ENCODE peak calls at places on chromosome 4, in six cellular contexts. K is upper lobe of left lung, Q is adrenal gland, R is heart left ventricle, M is GM12892, N is gastrocnemius medialis. P is an unnamed sample.
A peak's percentile ranks its signal among the peaks of the same experiment; 100 is the strongest.

GRCh38 chr4:164438321-164438720 is 315.6 kb upstream of the SMIM31 start:
- DNase-seq in N (no peak), M (no peak), K (no peak), R (no peak), Q (no peak), P (no peak)

GRCh38 chr4:79334783-79335182 is 8.9 kb upstream of the NAA11 start:
- DNase-seq in K (no peak), N (no peak), Q (no peak), M (no peak), R (no peak), P (no peak)

GRCh38 chr4:113636877-113637276 is 124.7 kb downstream of the CAMK2D start:
- DNase-seq in Q (no peak), K (no peak), R (no peak), M (no peak), N (no peak), P (no peak)

GRCh38 chr4:5785806-5786680 is 75.0 kb downstream of the EVC start:
- DNase-seq in Q (no peak), R (no peak), N (no peak), K (no peak), M (no peak), P (no peak)

GRCh38 chr4:15754323-15754722 is 23.8 kb upstream of the CD38 start:
- DNase-seq in M (no peak), R (peak; percentile 11), K (no peak), Q (no peak), N (no peak), P (no peak)

GRCh38 chr4:147933316-147933715 is 201.4 kb downstream of the ARHGAP10 start:
- DNase-seq in M (no peak), Q (no peak), K (no peak), N (peak; percentile 56), R (no peak), P (no peak)

GRCh38 chr4:79249879-79250503 is 75.9 kb downstream of the NAA11 start:
- DNase-seq in M (no peak), N (no peak), K (no peak), R (no peak), Q (no peak), P (no peak)

GRCh38 chr4:24973471-24974251 is 57.1 kb downstream of the LGI2 start:
- DNase-seq in Q (peak; percentile 25), K (peak; percentile 90), R (peak; percentile 53), N (no peak), M (no peak), P (no peak)

GRCh38 chr4:165592386-165592785 is 213.6 kb downstream of the CPE start:
- DNase-seq in K (no peak), M (no peak), Q (no peak), R (no peak), N (no peak), P (no peak)

GRCh38 chr4:71807469-71807868 is 23.6 kb upstream of the GC start:
- DNase-seq in Q (no peak), R (no peak), K (no peak), M (no peak), N (no peak), P (peak; percentile 25)

GRCh38 chr4:81688085-81688484 is 216.4 kb upstream of the RASGEF1B start:
- DNase-seq in M (no peak), Q (no peak), N (no peak), R (no peak), K (no peak), P (no peak)

GRCh38 chr4:8391972-8392371 is 48.6 kb downstream of the ACOX3 start:
- DNase-seq in R (peak; percentile 69), K (peak; percentile 30), Q (no peak), M (peak; percentile 49), N (peak; percentile 80), P (no peak)

GRCh38 chr4:139440971-139441370 is 12.9 kb upstream of the RAB33B start:
- DNase-seq in M (no peak), R (no peak), Q (no peak), N (no peak), K (no peak), P (no peak)

GRCh38 chr4:25830545-25830944 is 32.2 kb downstream of the SEL1L3 start:
- DNase-seq in R (no peak), N (no peak), K (peak; percentile 77), M (no peak), Q (no peak), P (no peak)

GRCh38 chr4:147773261-147774184 is 41.6 kb downstream of the ARHGAP10 start:
- DNase-seq in K (no peak), Q (no peak), R (no peak), M (no peak), N (no peak), P (no peak)

GRCh38 chr4:106338671-106339070 is 22.3 kb downstream of the AIMP1 start:
- DNase-seq in Q (no peak), M (no peak), K (no peak), R (no peak), N (no peak), P (no peak)

GRCh38 chr4:128707864-128708263 is 101.6 kb upstream of the JADE1 start:
- DNase-seq in Q (no peak), K (no peak), M (no peak), N (no peak), R (no peak), P (no peak)

GRCh38 chr4:185396724-185397402 is at the start of gene ANKRD37:
- DNase-seq in N (peak; percentile 14), Q (peak; percentile 64), M (no peak), K (peak; percentile 67), R (peak; percentile 32), P (peak; percentile 48)

GRCh38 chr4:185398618-185399017 is 2.0 kb downstream of the ANKRD37 start:
- DNase-seq in N (no peak), K (no peak), R (no peak), Q (no peak), M (no peak), P (no peak)

GRCh38 chr4:185395255-185395955 is at the start of gene LRP2BP:
- DNase-seq in N (no peak), R (no peak), Q (no peak), M (no peak), K (no peak), P (peak; percentile 41)

GRCh38 chr4:185394568-185395254 is 1.0 kb downstream of the LRP2BP start:
- DNase-seq in N (no peak), R (no peak), Q (no peak), K (no peak), M (no peak), P (no peak)

DNA sequence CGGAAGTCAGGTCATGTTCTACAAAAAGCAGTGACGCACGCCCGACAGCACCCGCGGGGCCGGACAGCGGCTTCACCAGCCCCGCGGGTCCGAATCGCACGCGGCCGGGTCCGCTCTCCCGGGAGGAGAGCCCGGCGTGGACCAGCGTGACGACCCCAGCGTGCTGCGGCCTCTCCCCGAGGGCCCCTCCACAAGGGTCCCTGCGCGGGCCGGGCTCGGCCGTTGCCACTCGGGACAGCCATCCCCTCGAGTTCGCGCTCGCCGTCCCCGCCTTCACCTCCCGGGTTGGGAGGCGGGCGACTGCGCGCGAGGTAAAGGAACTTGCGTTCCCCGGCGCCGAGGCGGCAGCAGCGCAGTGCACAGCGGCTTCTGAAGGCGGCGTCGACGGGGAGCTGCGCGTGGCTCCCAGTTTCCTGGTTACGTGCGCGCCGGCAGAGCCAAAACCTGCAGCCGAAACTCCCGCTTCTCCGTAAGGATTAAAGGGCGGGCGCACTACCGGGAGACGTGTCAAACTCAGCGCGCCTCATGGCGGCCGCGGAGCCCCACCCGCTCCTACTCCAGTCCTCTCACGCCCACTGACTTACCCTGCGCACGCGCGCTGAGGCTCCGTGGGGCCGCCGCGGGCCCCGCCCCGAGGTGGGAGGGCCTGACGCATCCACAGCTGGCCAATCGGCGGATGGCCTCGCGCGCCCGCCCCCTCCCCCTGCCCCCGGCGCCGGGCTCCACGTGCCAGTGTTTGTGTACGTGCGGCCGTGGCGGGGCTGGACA is 416 bp upstream of the LRP2BP start:
- DNase-seq in N (peak; percentile 95), M (peak; percentile 93), R (peak; percentile 96), Q (peak; percentile 99), K (peak; percentile 96), P (peak; percentile 97)
- TF ChIP-seq POLR2A in N (peak; percentile 88), M (peak; percentile 76), R (no peak), Q (peak; percentile 75), K (no peak), P (peak; percentile 86)

DNA sequence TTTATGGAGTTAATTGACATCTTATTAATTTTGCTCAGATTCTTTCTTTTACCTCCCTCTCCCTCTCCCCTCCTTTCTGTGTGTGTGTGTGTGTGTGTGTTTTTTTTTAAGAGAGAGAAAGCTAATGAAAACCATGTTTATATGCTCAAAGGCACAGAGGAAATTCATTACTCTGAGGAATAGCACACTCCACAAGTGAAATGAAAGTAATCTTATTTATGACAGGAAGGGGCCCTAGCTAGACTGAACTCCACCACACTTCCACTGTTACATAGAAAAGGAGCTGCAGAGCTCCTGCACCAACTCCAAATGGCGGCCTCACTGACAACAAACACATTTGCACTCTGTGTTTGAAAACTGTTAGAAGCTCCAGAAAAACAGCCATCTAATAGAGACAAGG is 150.6 kb downstream of the RASL11B start:
- DNase-seq in R (no peak), M (no peak), Q (no peak), K (no peak), N (no peak), P (no peak)
- TF ChIP-seq POLR2A in R (no peak), M (no peak), Q (no peak), K (no peak), N (no peak), P (no peak)

GRCh38 chr4:52983563-52984303 is 121.6 kb downstream of the RASL11B start:
- DNase-seq in K (no peak), R (no peak), N (no peak), M (no peak), Q (no peak), P (peak; percentile 53)

GRCh38 chr4:52979020-52979419 is 116.9 kb downstream of the RASL11B start:
- DNase-seq in K (no peak), N (no peak), R (no peak), M (no peak), Q (no peak), P (no peak)

GRCh38 chr4:52979821-52980590 is 117.9 kb downstream of the RASL11B start:
- DNase-seq in N (no peak), Q (no peak), M (no peak), R (no peak), K (no peak), P (no peak)

GRCh38 chr4:52984469-52984868 is 122.4 kb downstream of the RASL11B start:
- DNase-seq in Q (no peak), N (no peak), M (no peak), R (no peak), K (no peak), P (no peak)

DNA sequence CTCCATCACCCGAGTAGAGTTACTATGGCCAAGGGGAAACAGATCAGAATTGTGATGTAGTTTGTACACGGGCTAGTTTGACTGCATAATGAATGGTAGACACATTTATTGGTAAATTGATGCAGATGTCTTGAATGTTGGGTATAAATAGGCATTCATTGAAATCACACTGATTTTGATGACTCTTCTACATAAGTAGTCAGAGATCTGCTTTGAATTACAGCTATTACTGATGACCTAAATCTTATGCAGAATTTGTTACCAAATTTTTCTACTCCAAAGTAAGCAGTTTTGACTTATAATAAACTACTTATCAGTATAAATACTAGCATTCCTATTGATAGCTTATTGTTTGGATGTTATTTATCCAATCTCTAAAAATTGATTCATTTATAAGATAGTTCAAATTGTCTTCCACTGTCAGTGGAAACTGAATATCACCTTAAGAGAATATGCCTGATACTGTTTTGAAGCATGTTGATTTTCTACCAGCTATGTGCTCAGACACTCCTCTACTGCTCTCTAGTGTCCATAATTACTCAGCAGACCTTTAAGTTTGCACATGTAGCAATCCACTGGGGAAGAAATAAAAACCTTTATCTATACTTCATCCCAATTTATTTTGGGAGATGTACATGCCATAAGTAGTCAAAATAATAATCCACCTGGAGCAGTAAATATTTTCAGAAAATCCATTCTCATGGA is 120.3 kb downstream of the RASL11B start:
- DNase-seq in K (no peak), N (no peak), R (no peak), Q (no peak), M (no peak), P (peak; percentile 35)
- TF ChIP-seq POLR2A in K (no peak), N (no peak), R (no peak), Q (no peak), M (no peak), P (no peak)

GRCh38 chr4:80539190-80539589 is 203.7 kb downstream of the CFAP299 start:
- DNase-seq in N (no peak), Q (no peak), K (no peak), R (no peak), M (no peak), P (no peak)
- TF ChIP-seq POLR2A in N (no peak), Q (no peak), K (no peak), R (no peak), M (no peak), P (no peak)